ENCODE peak calls at places on chromosomes 11 and 22, in eight cellular contexts. B is Peyer's patch, U is body of pancreas, H is right lobe of liver, V is esophagus squamous epithelium, E is ovary, K is stomach, C is adrenal gland. G is an unnamed sample. For H3K36me3, the result is how much of the 10 kb centered on the place peaks cover.

GRCh38 chr11:30789270-30789669 is 203.1 kb upstream of the MPPED2 start:
- DNase-seq in B (no peak), U (no peak), H (no peak), V (no peak), E (no peak), K (no peak), C (no peak), G (no peak)

GRCh38 chr22:24144056-24144455 is 37.2 kb upstream of the SUSD2 start:
- DNase-seq in B (no peak), U (no peak), H (no peak), V (no peak), E (no peak), K (no peak), C (peak), G (no peak)

GRCh38 chr11:10925149-10925926 is 67.5 kb upstream of the ZBED5 start:
- DNase-seq in B (no peak), U (no peak), H (peak), V (no peak), E (no peak), K (no peak), C (no peak), G (no peak)

GRCh38 chr11:279966-280761 is 2.0 kb downstream of the NLRP6 start:
- DNase-seq in B (peak), U (peak), H (peak), V (no peak), E (peak), K (no peak), C (no peak), G (peak)

GRCh38 chr11:75582935-75583709 is 21.1 kb downstream of the SERPINH1 start:
- DNase-seq in B (peak), U (peak), H (peak), V (no peak), E (peak), K (peak), C (peak), G (peak)

GRCh38 chr11:2139118-2139490 is at the start of gene IGF2:
- DNase-seq in B (no peak), U (no peak), H (peak), V (no peak), E (peak), K (no peak), C (no peak), G (peak)

GRCh38 chr11:13009921-13010736 is 1.0 kb downstream of the RASSF10 start:
- DNase-seq in B (peak), U (peak), H (peak), V (no peak), E (no peak), K (peak), C (no peak), G (peak)

GRCh38 chr22:37675930-37676571 is 615 bp downstream of the LGALS1 start:
- DNase-seq in B (no peak), U (peak), H (peak), V (no peak), E (peak), K (no peak), C (peak), G (peak)

GRCh38 chr11:71358122-71358728 is 90.0 kb downstream of the DHCR7 start:
- DNase-seq in B (peak), U (no peak), H (no peak), V (no peak), E (no peak), K (no peak), C (no peak), G (no peak)

GRCh38 chr11:73578786-73579185 is 19.1 kb downstream of the FAM168A start:
- DNase-seq in B (no peak), U (no peak), H (no peak), V (no peak), E (no peak), K (no peak), C (no peak), G (no peak)

GRCh38 chr11:8671242-8671641 is 11.2 kb downstream of the TRIM66 start:
- DNase-seq in B (no peak), U (no peak), H (no peak), V (no peak), E (peak), K (no peak), C (peak), G (no peak)

GRCh38 chr11:64290352-64290751 is 750 bp upstream of the KCNK4 start:
- DNase-seq in B (no peak), U (no peak), H (no peak), V (no peak), E (no peak), K (no peak), C (no peak), G (no peak)

GRCh38 chr22:42780070-42780540 is 59.4 kb upstream of the A4GALT start:
- DNase-seq in B (no peak), U (peak), H (no peak), V (no peak), E (no peak), K (peak), C (peak), G (no peak)

GRCh38 chr11:3111919-3112690 is 53.0 kb downstream of the OSBPL5 start:
- DNase-seq in B (peak), U (no peak), H (no peak), V (no peak), E (no peak), K (no peak), C (no peak), G (no peak)

GRCh38 chr11:134611537-134611936 is 199.5 kb upstream of the B3GAT1 start:
- DNase-seq in B (no peak), U (no peak), H (no peak), V (no peak), E (no peak), K (no peak), C (no peak), G (no peak)

GRCh38 chr22:40728731-40729189 is 49.5 kb downstream of the MCHR1 start:
- DNase-seq in B (no peak), U (no peak), H (no peak), V (no peak), E (no peak), K (peak), C (no peak), G (no peak)

GRCh38 chr22:32444068-32444467 is 20.2 kb downstream of the BPIFC start:
- DNase-seq in B (peak), U (no peak), H (peak), V (no peak), E (no peak), K (no peak), C (no peak), G (no peak)

GRCh38 chr11:45846174-45846675 is 1.1 kb upstream of the CRY2 start:
- DNase-seq in B (no peak), U (no peak), H (no peak), V (no peak), E (no peak), K (no peak), C (peak), G (no peak)

GRCh38 chr22:43118953-43119458 is 8.5 kb downstream of the BIK start:
- DNase-seq in B (no peak), U (no peak), H (no peak), V (no peak), E (no peak), K (no peak), C (no peak), G (no peak)

GRCh38 chr11:46659908-46660307 is 40.5 kb downstream of the ARHGAP1 start:
- DNase-seq in B (no peak), U (no peak), H (no peak), V (no peak), E (no peak), K (no peak), C (no peak), G (no peak)

GRCh38 chr22:49871482-49871881 is 17.8 kb downstream of the ZBED4 start:
- DNase-seq in B (no peak), U (peak), H (no peak), V (no peak), E (no peak), K (no peak), C (no peak), G (no peak)

GRCh38 chr11:43316451-43316850 is 4.7 kb downstream of the API5 start:
- DNase-seq in B (no peak), U (no peak), H (no peak), V (no peak), E (no peak), K (no peak), C (no peak), G (no peak)

GRCh38 chr22:31211504-31211861 is 615 bp upstream of the LIMK2 start:
- DNase-seq in B (no peak), U (no peak), H (no peak), V (no peak), E (no peak), K (no peak), C (no peak), G (no peak)

GRCh38 chr22:31215018-31215535 is 3.0 kb downstream of the LIMK2 start:
- DNase-seq in B (no peak), U (no peak), H (no peak), V (no peak), E (no peak), K (no peak), C (no peak), G (no peak)

GRCh38 chr22:31210830-31211503 is 1.1 kb upstream of the LIMK2 start:
- DNase-seq in B (no peak), U (no peak), H (peak), V (no peak), E (no peak), K (no peak), C (peak), G (peak)

GRCh38 chr22:31212783-31213626 is 907 bp downstream of the LIMK2 start:
- DNase-seq in B (peak), U (no peak), H (peak), V (no peak), E (no peak), K (no peak), C (no peak), G (no peak)

DNA sequence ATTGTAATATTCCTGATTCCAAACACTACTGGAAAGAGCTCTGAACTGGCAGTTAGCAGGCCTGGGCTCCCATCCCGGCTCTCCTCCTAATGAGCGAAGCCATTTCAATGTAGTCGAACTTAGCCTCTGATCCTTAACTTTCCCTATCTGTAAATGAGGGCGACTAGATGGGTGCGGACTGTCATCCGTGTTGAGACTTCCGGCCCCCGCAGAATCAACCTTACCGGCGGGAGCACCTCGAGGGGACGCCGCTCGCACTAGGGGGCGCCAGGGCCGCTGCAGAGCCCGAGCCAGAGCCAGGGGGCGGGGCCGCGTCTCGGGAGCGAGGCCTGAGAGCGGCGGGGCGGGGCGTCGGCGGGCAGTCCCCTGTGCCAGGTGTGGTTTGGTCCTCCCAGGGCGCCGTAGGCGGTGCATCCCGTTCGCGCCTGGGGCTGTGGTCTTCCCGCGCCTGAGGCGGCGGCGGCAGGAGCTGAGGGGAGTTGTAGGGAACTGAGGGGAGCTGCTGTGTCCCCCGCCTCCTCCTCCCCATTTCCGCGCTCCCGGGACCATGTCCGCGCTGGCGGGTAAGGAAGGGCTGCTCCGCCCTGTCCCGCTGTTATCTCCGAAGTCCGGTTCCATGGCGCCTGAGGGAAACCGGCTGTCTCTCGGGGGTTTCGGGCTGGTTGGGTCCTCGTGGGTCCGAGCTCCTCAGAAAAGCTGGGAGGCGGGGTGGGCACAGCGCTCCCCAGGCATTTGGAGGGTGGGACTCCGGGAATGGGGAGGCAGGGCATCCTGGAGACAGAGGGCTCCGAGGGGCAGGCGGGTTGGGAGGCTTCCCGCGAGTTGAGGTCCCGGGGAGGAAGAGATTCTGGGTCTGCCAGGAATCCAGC is at the start of gene LIMK2:
- DNase-seq in B (peak), U (peak), H (peak), V (peak), E (peak), K (peak), C (peak), G (peak)
- TF ChIP-seq POLR2A in B (peak), U (peak), H (peak), V (no peak), E (peak), K (no peak), C (peak), G (peak)

DNA sequence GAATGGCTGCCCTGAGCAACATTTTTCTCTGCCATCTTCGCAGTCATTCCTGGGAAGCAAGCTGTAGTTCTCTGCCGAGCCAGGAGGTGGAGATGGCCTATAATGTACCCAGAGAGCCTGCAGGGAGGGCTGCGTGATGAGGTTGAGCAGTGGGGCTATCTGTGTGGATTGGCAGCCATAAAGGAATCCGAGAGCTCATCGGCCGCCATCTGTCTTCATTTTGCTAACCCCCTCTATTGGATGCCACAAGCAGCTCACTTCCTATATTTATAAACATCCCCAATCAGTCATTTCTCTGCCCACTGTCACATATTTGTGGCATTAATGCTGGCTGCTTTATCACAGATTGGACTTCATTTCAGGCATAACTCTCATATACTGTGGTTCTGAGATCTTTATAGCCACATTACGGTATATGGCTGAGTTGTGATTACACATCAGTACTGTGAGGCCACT is 209.5 kb downstream of the NTM start:
- DNase-seq in B (no peak), U (no peak), H (no peak), V (no peak), E (peak), K (no peak), C (peak), G (no peak)
- TF ChIP-seq CTCF in B (no peak), U (peak), H (peak), V (no peak), E (no peak), K (no peak), C (peak), G (no peak)

DNA sequence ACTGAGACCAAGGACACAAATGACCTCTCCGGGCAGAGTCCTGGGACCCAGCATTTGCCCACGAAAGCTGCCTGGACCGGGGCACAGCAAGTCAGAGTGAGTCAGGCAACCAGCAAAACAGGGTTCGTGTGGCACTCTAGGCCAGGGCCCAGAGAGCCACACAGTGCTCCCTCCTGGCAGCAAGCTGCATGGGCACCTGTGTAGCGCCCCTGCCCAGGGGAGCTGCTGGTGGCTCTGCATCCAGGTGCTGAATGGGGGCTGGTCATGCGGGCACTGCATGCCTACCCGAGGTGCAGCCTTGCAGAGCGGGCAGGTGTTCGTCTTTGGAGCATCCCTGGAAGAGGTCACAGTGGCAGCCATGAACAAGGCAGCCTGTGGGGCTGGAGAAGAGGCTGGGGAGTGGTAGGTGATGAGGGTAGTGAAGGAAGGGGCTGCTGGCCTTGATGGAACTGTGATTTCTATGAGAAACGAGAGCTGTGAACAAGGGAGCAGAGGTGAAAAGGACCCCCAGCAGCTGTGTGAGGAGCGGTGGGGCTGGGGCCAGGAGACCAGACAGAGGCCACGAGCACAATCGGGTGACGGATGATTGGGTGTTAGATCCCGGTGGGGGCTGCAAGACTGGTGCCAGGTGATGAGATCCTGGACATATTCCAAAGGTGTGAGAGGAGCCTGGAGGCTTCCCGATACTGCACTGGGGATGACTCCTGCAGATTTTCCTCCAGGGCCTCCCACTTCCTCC is 63.3 kb downstream of the DGCR2 start:
- DNase-seq in B (no peak), U (peak), H (no peak), V (no peak), E (no peak), K (peak), C (peak), G (peak)
- H3K36me3 ChIP-seq in B (under half), U (under half), H (under half), V (under half), E (under half), K (half or more), C (under half), G (under half)

GRCh38 chr22:35589071-35589735 is 27.9 kb downstream of the MB start:
- DNase-seq in B (no peak), U (no peak), H (peak), V (no peak), E (peak), K (no peak), C (peak), G (no peak)
- TF ChIP-seq POLR2A in B (no peak), U (no peak), H (no peak), V (no peak), E (no peak), K (no peak), C (no peak), G (no peak)

G was measured in heart left ventricle.